ENCODE peak calls at places on chromosome 6, in ten cellular contexts. Q is BE2C, J is right cardiac atrium, B is fibroblast of pulmonary artery, S is left ventricle myocardium inferior, P is fibroblast of mammary gland, Y is GM12865, C is body of pancreas, F is adrenal gland, L is mammary epithelial cell. G is an unnamed sample.

GRCh38 chr6:147078602-147079001 is 125.6 kb upstream of the STXBP5 start:
- DNase-seq in Q (no peak), J (no peak), B (no peak), S (no peak), P (peak; percentile 52), Y (no peak), C (no peak), F (no peak), L (peak; percentile 24), G (no peak)

GRCh38 chr6:88377976-88378580 is 211.9 kb upstream of the CNR1 start:
- DNase-seq in Q (no peak), J (no peak), B (no peak), S (no peak), P (no peak), Y (no peak), C (no peak), F (no peak), L (no peak), G (no peak)

GRCh38 chr6:151723152-151723551 is 84.3 kb upstream of the ESR1 start:
- DNase-seq in Q (no peak), J (no peak), B (no peak), S (no peak), P (no peak), Y (peak; percentile 21), C (no peak), F (no peak), L (no peak), G (no peak)

GRCh38 chr6:138999949-139000725 is 12.1 kb upstream of the REPS1 start:
- DNase-seq in Q (no peak), J (no peak), B (peak; percentile 14), S (no peak), P (no peak), Y (no peak), C (no peak), F (no peak), L (no peak), G (peak; percentile 59)

GRCh38 chr6:28115799-28116198 is 8.6 kb upstream of the ZSCAN16 start:
- DNase-seq in Q (no peak), J (no peak), B (no peak), S (no peak), P (no peak), Y (no peak), C (no peak), F (no peak), L (no peak), G (no peak)

GRCh38 chr6:110188791-110189190 is 8.6 kb downstream of the CDC40 start:
- DNase-seq in Q (no peak), J (no peak), B (no peak), S (no peak), P (peak; percentile 39), Y (no peak), C (no peak), F (no peak), L (peak; percentile 30), G (no peak)

GRCh38 chr6:75211920-75212590 is 6.2 kb upstream of the COL12A1 start:
- DNase-seq in Q (no peak), J (no peak), B (peak; percentile 48), S (no peak), P (peak; percentile 46), Y (no peak), C (no peak), F (no peak), L (no peak), G (no peak)

GRCh38 chr6:125924697-125925358 is 31.7 kb upstream of the HINT3 start:
- DNase-seq in Q (no peak), J (no peak), B (no peak), S (no peak), P (no peak), Y (no peak), C (no peak), F (no peak), L (no peak), G (peak; percentile 72)

GRCh38 chr6:148231572-148231971 is 111.1 kb upstream of the SASH1 start:
- DNase-seq in Q (no peak), J (no peak), B (peak; percentile 40), S (no peak), P (peak; percentile 53), Y (no peak), C (no peak), F (no peak), L (peak; percentile 73), G (no peak)

GRCh38 chr6:160005861-160006540 is 37.1 kb downstream of the IGF2R start:
- DNase-seq in Q (peak; percentile 50), J (peak; percentile 54), B (peak; percentile 63), S (peak; percentile 47), P (peak; percentile 58), Y (no peak), C (no peak), F (peak; percentile 70), L (peak; percentile 19), G (no peak)

GRCh38 chr6:44341095-44341890 is 1.2 kb upstream of the SPATS1 start:
- DNase-seq in Q (peak; percentile 66), J (no peak), B (no peak), S (no peak), P (no peak), Y (no peak), C (no peak), F (no peak), L (no peak), G (no peak)

GRCh38 chr6:44339301-44339700 is 3.1 kb upstream of the SPATS1 start:
- DNase-seq in Q (no peak), J (peak; percentile 28), B (no peak), S (no peak), P (no peak), Y (no peak), C (peak; percentile 55), F (no peak), L (no peak), G (no peak)

GRCh38 chr6:44342052-44342451 is 398 bp upstream of the SPATS1 start:
- DNase-seq in Q (peak; percentile 73), J (no peak), B (no peak), S (no peak), P (no peak), Y (no peak), C (no peak), F (no peak), L (no peak), G (peak; percentile 52)

GRCh38 chr6:44339763-44340625 is 2.5 kb upstream of the SPATS1 start:
- DNase-seq in Q (no peak), J (no peak), B (peak; percentile 10), S (no peak), P (peak; percentile 68), Y (no peak), C (peak; percentile 76), F (peak; percentile 31), L (peak; percentile 91), G (no peak)

DNA sequence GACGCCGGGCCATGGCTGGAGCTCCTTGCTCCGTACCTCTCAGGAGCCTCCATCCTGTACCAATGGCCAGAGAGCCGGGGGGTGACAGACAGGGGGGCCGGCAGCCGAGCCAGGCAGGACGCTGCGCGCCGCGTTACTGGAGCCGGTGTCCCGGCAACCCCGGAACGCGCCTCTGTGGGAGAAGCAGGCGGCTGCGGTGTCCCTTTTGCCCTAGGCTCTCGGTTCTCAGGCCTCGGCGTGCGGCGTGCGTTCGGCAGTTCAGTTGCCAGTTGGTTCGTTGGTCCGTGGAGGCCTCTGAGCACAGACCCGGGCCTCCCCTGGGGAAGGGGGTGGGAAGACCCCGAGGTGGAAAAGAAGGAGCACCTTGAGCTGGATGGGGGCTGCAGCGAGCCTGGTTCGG is at the start of gene SPATS1:
- DNase-seq in Q (peak; percentile 77), J (peak; percentile 30), B (no peak), S (peak; percentile 26), P (no peak), Y (no peak), C (peak; percentile 22), F (no peak), L (no peak), G (peak; percentile 33)
- H3K4me3 ChIP-seq in Q (peak within 1 kb of the TSS; percentile 39), J (peak within 1 kb of the TSS; percentile 12), B (no peak within 1 kb of the TSS), S (peak within 1 kb of the TSS; percentile 60), P (no peak within 1 kb of the TSS), Y (no peak within 1 kb of the TSS), C (no peak within 1 kb of the TSS), F (no peak within 1 kb of the TSS), L (no peak within 1 kb of the TSS), G (no peak within 1 kb of the TSS)

GRCh38 chr6:136920858-136921520 is 1.1 kb upstream of the SLC35D3 start:
- DNase-seq in Q (peak; percentile 18), J (peak; percentile 9), B (peak; percentile 13), S (no peak), P (peak; percentile 16), Y (peak; percentile 22), C (peak; percentile 20), F (no peak), L (peak; percentile 6), G (peak; percentile 50)
- H3K4me3 ChIP-seq in Q (peak overlapping the region; percentile 78), J (peak overlapping the region; percentile 59), B (peak overlapping the region; percentile 49), S (peak overlapping the region; percentile 73), P (peak overlapping the region; percentile 35), Y (peak overlapping the region; percentile 58), C (peak overlapping the region; percentile 34), F (no peak overlapping the region), L (peak overlapping the region; percentile 47), G (peak overlapping the region; percentile 23)

GRCh38 chr6:71412559-71412958 is 123.9 kb downstream of the OGFRL1 start:
- DNase-seq in Q (no peak), J (no peak), B (no peak), S (no peak), P (no peak), Y (no peak), C (no peak), F (no peak), L (no peak), G (no peak)

GRCh38 chr6:71410164-71410566 is 121.6 kb downstream of the OGFRL1 start:
- DNase-seq in Q (no peak), J (no peak), B (no peak), S (no peak), P (peak; percentile 26), Y (peak; percentile 26), C (no peak), F (no peak), L (peak; percentile 96), G (no peak)

GRCh38 chr6:71411882-71412281 is 123.3 kb downstream of the OGFRL1 start:
- DNase-seq in Q (no peak), J (no peak), B (no peak), S (no peak), P (no peak), Y (no peak), C (no peak), F (no peak), L (no peak), G (no peak)

GRCh38 chr6:71408966-71409723 is 120.5 kb downstream of the OGFRL1 start:
- DNase-seq in Q (no peak), J (no peak), B (no peak), S (no peak), P (peak; percentile 46), Y (no peak), C (no peak), F (no peak), L (no peak), G (no peak)

DNA sequence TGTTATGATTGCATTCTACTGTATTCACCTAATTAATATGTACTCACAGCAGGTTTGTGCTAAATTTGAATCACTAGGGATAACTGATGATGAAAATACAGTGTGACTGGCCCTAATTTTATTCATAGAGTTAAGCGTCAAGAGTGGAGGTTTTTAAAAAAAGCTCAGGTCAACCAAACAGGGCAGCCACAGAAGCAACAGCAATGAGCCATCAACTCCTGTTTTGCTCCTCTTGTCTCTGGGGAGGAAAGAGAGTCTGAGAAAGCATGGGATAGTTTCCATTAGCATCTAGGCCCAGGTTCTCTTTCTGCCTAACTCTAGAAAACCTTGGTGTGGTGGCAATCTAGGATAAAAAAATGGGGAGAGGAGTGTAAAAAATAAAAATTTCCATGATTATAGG is 122.1 kb downstream of the OGFRL1 start:
- DNase-seq in Q (no peak), J (no peak), B (no peak), S (no peak), P (peak; percentile 64), Y (no peak), C (no peak), F (no peak), L (no peak), G (no peak)
- H3K4me3 ChIP-seq in Q (no peak overlapping the region), J (no peak overlapping the region), B (no peak overlapping the region), S (no peak overlapping the region), P (no peak overlapping the region), Y (no peak overlapping the region), C (no peak overlapping the region), F (no peak overlapping the region), L (no peak overlapping the region), G (no peak overlapping the region)

GRCh38 chr6:6751197-6751596 is 162.7 kb downstream of the LY86 start:
- DNase-seq in Q (no peak), J (no peak), B (no peak), S (no peak), P (no peak), Y (no peak), C (no peak), F (no peak), L (no peak), G (no peak)
- H3K4me3 ChIP-seq in Q (no peak overlapping the region), J (no peak overlapping the region), B (no peak overlapping the region), S (no peak overlapping the region), P (no peak overlapping the region), Y (no peak overlapping the region), C (no peak overlapping the region), F (no peak overlapping the region), L (no peak overlapping the region), G (no peak overlapping the region)

G was measured in NB4.